ENCODE peak calls at places on chromosomes 3 and 15, in four cellular contexts. B is psoas muscle, X is upper lobe of left lung, T is upper lobe of right lung. F is an unnamed sample. For H3K9me3, the result is how much of the 10 kb centered on the place peaks cover.

GRCh38 chr3:120567370-120568197 is 28.6 kb upstream of the NDUFB4 start:
- DNase-seq in B (no peak), X (no peak), T (no peak), F (no peak)

GRCh38 chr3:25870452-25870851 is 80.6 kb downstream of the OXSM start:
- DNase-seq in B (no peak), X (no peak), T (no peak), F (no peak)

GRCh38 chr3:53754325-53754724 is 91.9 kb downstream of the CHDH start:
- DNase-seq in B (no peak), X (no peak), T (no peak), F (no peak)

GRCh38 chr15:38603271-38603670 is 38.7 kb upstream of the RASGRP1 start:
- DNase-seq in B (no peak), X (no peak), T (no peak), F (no peak)

GRCh38 chr3:120203016-120203415 is 82.0 kb downstream of the GPR156 start:
- DNase-seq in B (no peak), X (peak), T (no peak), F (no peak)

GRCh38 chr3:16482770-16483531 is 30.5 kb downstream of the RFTN1 start:
- DNase-seq in B (peak), X (peak), T (peak), F (peak)

GRCh38 chr15:67807836-67808235 is 17.5 kb upstream of the SKOR1 start:
- DNase-seq in B (no peak), X (no peak), T (no peak), F (no peak)

GRCh38 chr3:121545049-121545563 is 682 bp downstream of the POLQ start:
- DNase-seq in B (no peak), X (no peak), T (no peak), F (no peak)

GRCh38 chr3:69724722-69725435 is 14.4 kb upstream of the MITF start:
- DNase-seq in B (no peak), X (no peak), T (no peak), F (no peak)

GRCh38 chr3:25084016-25084415 is 344.0 kb upstream of the RARB start:
- DNase-seq in B (no peak), X (no peak), T (no peak), F (no peak)

GRCh38 chr15:67125589-67126502 is 60.4 kb downstream of the SMAD3 start:
- DNase-seq in B (peak), X (no peak), T (no peak), F (no peak)

GRCh38 chr15:33292718-33293307 is 18.0 kb upstream of the RYR3 start:
- DNase-seq in B (no peak), X (peak), T (no peak), F (no peak)

GRCh38 chr3:100295089-100295488 is 34.3 kb downstream of the TBC1D23 start:
- DNase-seq in B (no peak), X (no peak), T (no peak), F (no peak)

GRCh38 chr3:106083207-106083606 is 214.4 kb upstream of the CBLB start:
- DNase-seq in B (no peak), X (no peak), T (no peak), F (no peak)

GRCh38 chr3:43709022-43709421 is 18.3 kb downstream of the ABHD5 start:
- DNase-seq in B (no peak), X (no peak), T (no peak), F (no peak)

GRCh38 chr3:162034368-162034767 is 537.8 kb downstream of the OTOL1 start:
- DNase-seq in B (no peak), X (no peak), T (no peak), F (no peak)

GRCh38 chr15:78317145-78317836 is 17.9 kb upstream of the SKIC8 start:
- DNase-seq in B (peak), X (no peak), T (no peak), F (no peak)

GRCh38 chr3:164095279-164095678 is 983.0 kb downstream of the SI start:
- DNase-seq in B (no peak), X (no peak), T (no peak), F (no peak)

GRCh38 chr3:71542548-71543370 is 40.8 kb downstream of the FOXP1 start:
- DNase-seq in B (peak), X (peak), T (peak), F (no peak)

DNA sequence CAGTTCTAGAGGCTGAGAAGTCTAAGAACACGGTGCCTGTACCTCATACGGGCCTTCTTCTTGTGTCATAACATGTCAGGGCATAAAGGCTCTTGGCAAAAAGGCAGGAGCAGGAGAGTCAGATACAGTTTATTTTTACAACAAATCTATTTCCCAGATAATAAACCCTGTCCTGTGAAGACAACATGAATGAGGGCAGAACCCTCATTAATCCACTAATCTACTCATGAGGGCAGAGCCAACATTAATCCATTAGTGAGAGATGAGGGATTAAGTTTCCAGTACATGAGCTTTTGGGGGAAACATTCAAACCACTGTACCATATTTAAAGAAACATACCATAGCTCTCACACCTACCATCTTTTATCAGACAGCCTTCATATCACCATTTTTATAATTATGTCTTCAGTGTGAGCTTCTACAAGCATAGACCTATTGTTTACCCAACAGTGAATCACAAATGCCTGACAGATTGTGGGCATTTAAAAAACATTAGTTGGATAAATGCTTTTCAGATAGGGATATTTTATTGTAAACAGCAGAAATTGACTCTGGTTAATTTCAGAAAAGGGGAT is 645.8 kb downstream of the GRM7 start:
- DNase-seq in B (no peak), X (no peak), T (no peak), F (no peak)
- H3K9me3 ChIP-seq in B (under half), X (under half), T (under half), F (under half)

DNA sequence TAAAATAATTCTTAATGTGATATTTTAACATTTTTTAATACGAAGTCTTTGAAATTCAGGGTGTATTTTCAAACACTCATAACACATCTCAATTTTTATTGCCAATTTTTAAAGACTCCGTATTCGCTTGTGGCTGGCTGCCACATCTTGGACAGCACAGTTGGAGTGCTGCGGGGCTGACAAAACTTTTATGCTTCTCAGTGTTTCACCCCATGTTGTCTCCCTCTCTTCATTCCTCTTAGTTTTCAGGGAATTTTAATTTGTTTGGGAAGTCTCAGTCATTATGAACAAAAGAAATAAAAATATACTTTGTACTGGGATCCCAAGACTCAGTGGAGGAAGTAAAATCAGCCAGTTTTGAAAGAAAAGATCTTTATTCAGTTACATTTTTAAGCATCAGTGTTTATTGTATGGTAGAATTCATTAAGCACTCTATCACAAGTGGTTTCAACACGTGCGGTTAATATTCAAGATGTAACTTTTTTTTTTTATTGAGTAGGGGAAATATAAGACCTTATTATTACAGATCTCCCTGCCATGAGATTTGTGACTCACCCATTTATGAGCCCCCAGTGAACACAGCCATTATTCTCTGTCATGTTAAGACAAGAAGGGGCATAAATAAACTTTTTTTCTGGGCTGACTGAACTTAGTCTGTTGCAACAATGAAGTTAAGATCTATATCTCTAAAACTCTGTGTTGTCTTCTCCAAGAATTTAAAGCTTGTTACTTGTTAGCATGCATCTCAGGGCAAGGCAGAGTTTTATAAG is 26.8 kb downstream of the KAT2B start:
- DNase-seq in B (peak), X (no peak), T (no peak), F (no peak)
- H3K9me3 ChIP-seq in B (under half), X (under half), T (under half), F (under half)

GRCh38 chr3:44771424-44772098 is 10.0 kb downstream of the KIF15 start:
- DNase-seq in B (no peak), X (no peak), T (no peak), F (no peak)

DNA sequence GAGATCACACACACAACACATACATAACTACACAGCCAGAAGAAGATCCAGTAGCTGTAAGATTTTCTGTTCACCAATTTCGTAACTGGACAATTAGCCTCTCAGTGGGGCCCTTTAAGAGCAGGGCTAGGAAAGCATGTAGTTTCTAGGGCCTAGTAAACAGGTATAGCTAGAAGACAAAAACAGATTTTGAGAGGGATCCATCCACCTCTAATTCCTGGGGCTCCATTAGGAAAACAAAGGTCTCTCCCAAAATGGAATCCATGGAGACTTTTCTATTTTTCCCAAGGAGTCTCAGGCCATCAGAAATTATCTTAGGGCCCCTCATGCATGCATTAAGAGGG is 10.5 kb downstream of the KIF15 start:
- DNase-seq in B (no peak), X (no peak), T (no peak), F (no peak)
- H3K9me3 ChIP-seq in B (under half), X (under half), T (under half), F (under half)

GRCh38 chr15:25417604-25418003 is 21.2 kb downstream of the UBE3A start:
- DNase-seq in B (no peak), X (no peak), T (no peak), F (no peak)

GRCh38 chr15:25418202-25418601 is 20.6 kb downstream of the UBE3A start:
- DNase-seq in B (no peak), X (no peak), T (no peak), F (no peak)

GRCh38 chr15:25415707-25416106 is 23.1 kb downstream of the UBE3A start:
- DNase-seq in B (no peak), X (no peak), T (no peak), F (no peak)

GRCh38 chr15:25416693-25417092 is 22.1 kb downstream of the UBE3A start:
- DNase-seq in B (no peak), X (no peak), T (no peak), F (no peak)

DNA sequence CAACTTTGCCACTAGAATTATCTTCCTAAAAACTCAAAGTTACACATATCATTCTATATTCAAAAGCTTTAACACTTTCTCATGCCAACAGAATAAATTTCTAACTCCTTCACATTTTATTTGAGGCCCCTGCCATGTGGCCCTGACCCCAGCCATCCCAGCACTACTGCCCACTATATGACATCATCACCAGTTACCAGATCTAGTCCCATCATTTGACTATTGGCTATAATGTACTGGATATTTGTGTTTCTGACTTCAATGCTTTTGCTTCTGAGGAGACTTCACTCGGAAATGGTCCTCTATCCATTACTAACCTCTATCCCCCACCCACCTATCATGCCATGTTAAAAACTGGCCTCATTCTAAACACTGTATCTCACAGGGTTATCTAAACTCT is 23.6 kb downstream of the UBE3A start:
- DNase-seq in B (no peak), X (no peak), T (no peak), F (no peak)
- H3K9me3 ChIP-seq in B (under half), X (under half), T (under half), F (under half)

GRCh38 chr15:86590461-86590860 is 510.8 kb downstream of the AGBL1 start:
- DNase-seq in B (no peak), X (no peak), T (no peak), F (no peak)

GRCh38 chr15:86595741-86596140 is 516.1 kb downstream of the AGBL1 start:
- DNase-seq in B (no peak), X (no peak), T (no peak), F (no peak)

GRCh38 chr15:86588413-86588812 is 508.7 kb downstream of the AGBL1 start:
- DNase-seq in B (no peak), X (no peak), T (no peak), F (no peak)

GRCh38 chr15:86591994-86592746 is 512.5 kb downstream of the AGBL1 start:
- DNase-seq in B (peak), X (no peak), T (no peak), F (no peak)

GRCh38 chr15:86591158-86591557 is 511.5 kb downstream of the AGBL1 start:
- DNase-seq in B (no peak), X (no peak), T (no peak), F (no peak)
- H3K9me3 ChIP-seq in B (under half), X (under half), T (under half), F (under half)

GRCh38 chr3:174697310-174697709 is 161.8 kb upstream of the NAALADL2 start:
- DNase-seq in B (no peak), X (no peak), T (no peak), F (no peak)

GRCh38 chr3:174700736-174701135 is 158.4 kb upstream of the NAALADL2 start:
- DNase-seq in B (no peak), X (no peak), T (no peak), F (no peak)
- H3K9me3 ChIP-seq in B (under half), X (under half), T (under half), F (under half)

GRCh38 chr3:127263037-127263436 is 24.8 kb downstream of the PRR20G start:
- DNase-seq in B (no peak), X (no peak), T (no peak), F (no peak)
- H3K9me3 ChIP-seq in B (under half), X (under half), T (under half), F (under half)

DNA sequence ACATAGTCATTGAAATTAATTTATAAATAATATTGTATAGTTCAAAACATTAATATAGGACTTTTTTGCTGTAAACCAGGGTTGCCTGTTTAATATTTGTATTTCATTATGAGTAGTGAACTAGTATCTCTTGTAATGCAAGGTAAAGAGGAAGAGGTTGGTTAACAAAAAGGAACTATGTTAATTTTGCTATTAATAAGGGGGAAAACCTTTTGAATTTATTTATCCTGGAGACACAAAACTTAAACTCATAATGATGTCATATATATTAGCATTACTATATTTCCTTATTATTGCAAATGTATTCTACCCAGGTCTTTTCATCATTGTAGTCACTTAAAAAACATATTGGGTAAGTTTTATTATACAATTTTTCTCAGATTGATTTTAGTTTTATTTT is 94.5 kb downstream of the CHL1 start:
- DNase-seq in B (no peak), X (no peak), T (no peak), F (no peak)
- H3K9me3 ChIP-seq in B (under half), X (under half), T (under half), F (under half)

F was measured in T-helper 17 cell.